ENCODE peak calls at places on chromosomes 11 and 22, in ten cellular contexts. W, R, U, X, E, J, A, S, G and H are unnamed samples.

GRCh38 chr11:45717526-45717925 is 52.1 kb upstream of the CHST1 start:
- DNase-seq in W (no peak), R (no peak), U (no peak), X (no peak), E (no peak), J (no peak), A (no peak), S (no peak), G (no peak), H (no peak)

GRCh38 chr11:36339899-36340298 is 43.8 kb downstream of the PRR5L start:
- DNase-seq in W (no peak), R (no peak), U (no peak), X (peak), E (no peak), J (no peak), A (no peak), S (no peak), G (no peak), H (no peak)

GRCh38 chr22:38484244-38484643 is 16.3 kb downstream of the KDELR3 start:
- DNase-seq in W (no peak), R (no peak), U (no peak), X (no peak), E (no peak), J (no peak), A (no peak), S (no peak), G (no peak), H (no peak)

GRCh38 chr11:11291432-11292015 is 61.5 kb downstream of the CSNK2A3 start:
- DNase-seq in W (peak), R (no peak), U (no peak), X (no peak), E (no peak), J (no peak), A (no peak), S (no peak), G (no peak), H (no peak)

GRCh38 chr11:115153135-115153534 is 351.1 kb downstream of the CADM1 start:
- DNase-seq in W (no peak), R (no peak), U (no peak), X (no peak), E (no peak), J (peak), A (no peak), S (peak), G (no peak), H (no peak)

GRCh38 chr22:46010177-46010867 is 33.4 kb upstream of the WNT7B start:
- DNase-seq in W (no peak), R (no peak), U (peak), X (no peak), E (no peak), J (no peak), A (no peak), S (peak), G (no peak), H (no peak)

GRCh38 chr11:63274776-63275175 is 31.4 kb upstream of the SLC22A25 start:
- DNase-seq in W (no peak), R (no peak), U (no peak), X (no peak), E (no peak), J (peak), A (no peak), S (peak), G (no peak), H (peak)

GRCh38 chr11:114397349-114397982 is 2.8 kb downstream of the C11orf71 start:
- DNase-seq in W (no peak), R (no peak), U (no peak), X (peak), E (no peak), J (no peak), A (no peak), S (no peak), G (no peak), H (no peak)

GRCh38 chr22:39525658-39525975 is 5.3 kb downstream of the ATF4 start:
- DNase-seq in W (no peak), R (no peak), U (no peak), X (no peak), E (no peak), J (no peak), A (peak), S (no peak), G (no peak), H (no peak)

GRCh38 chr11:70319694-70320093 is 49.2 kb downstream of the PPFIA1 start:
- DNase-seq in W (peak), R (no peak), U (no peak), X (no peak), E (no peak), J (no peak), A (no peak), S (no peak), G (no peak), H (no peak)

GRCh38 chr11:11770921-11771484 is 70.8 kb upstream of the USP47 start:
- DNase-seq in W (no peak), R (no peak), U (no peak), X (no peak), E (no peak), J (no peak), A (no peak), S (no peak), G (no peak), H (no peak)

GRCh38 chr22:24434472-24435322 is 7.3 kb downstream of the ADORA2A start:
- DNase-seq in W (no peak), R (no peak), U (peak), X (peak), E (peak), J (no peak), A (peak), S (no peak), G (no peak), H (peak)

GRCh38 chr11:10495464-10495786 is 40.4 kb downstream of the AMPD3 start:
- DNase-seq in W (no peak), R (no peak), U (no peak), X (no peak), E (no peak), J (no peak), A (no peak), S (no peak), G (no peak), H (no peak)

GRCh38 chr11:46537121-46537520 is 56.7 kb downstream of the AMBRA1 start:
- DNase-seq in W (no peak), R (no peak), U (no peak), X (no peak), E (no peak), J (peak), A (no peak), S (peak), G (no peak), H (peak)

GRCh38 chr22:49810363-49811013 is 17.2 kb downstream of the BRD1 start:
- DNase-seq in W (no peak), R (no peak), U (no peak), X (no peak), E (no peak), J (no peak), A (no peak), S (no peak), G (no peak), H (no peak)